ENCODE peak calls at places on chromosomes 12 and 14, in six cellular contexts. S is tibial artery, P is HepG2, M is AG04450, D is left lung, O is HFFc6. B is an unnamed sample.

GRCh38 chr12:101521136-101521535 is 46.0 kb downstream of the SPIC start:
- DNase-seq in S (no peak), P (no peak), M (no peak), D (no peak), O (no peak), B (no peak)

GRCh38 chr12:89231686-89232085 is 120.6 kb downstream of the DUSP6 start:
- DNase-seq in S (no peak), P (no peak), M (no peak), D (no peak), O (no peak), B (no peak)

GRCh38 chr12:115599251-115599811 is 678.2 kb downstream of the MED13L start:
- DNase-seq in S (no peak), P (no peak), M (no peak), D (no peak), O (no peak), B (no peak)

GRCh38 chr12:56013482-56013881 is 7.4 kb upstream of the IKZF4 start:
- DNase-seq in S (no peak), P (no peak), M (no peak), D (no peak), O (no peak), B (no peak)

GRCh38 chr14:69673099-69673498 is 61.7 kb downstream of the SUSD6 start:
- DNase-seq in S (no peak), P (no peak), M (no peak), D (no peak), O (no peak), B (no peak)

GRCh38 chr12:57449375-57449774 is 5.7 kb upstream of the INHBE start:
- DNase-seq in S (no peak), P (no peak), M (no peak), D (no peak), O (no peak), B (no peak)

GRCh38 chr12:2395352-2395977 is 342.7 kb downstream of the CACNA1C start:
- DNase-seq in S (no peak), P (peak), M (no peak), D (peak), O (no peak), B (no peak)

GRCh38 chr12:113461666-113462065 is 10.0 kb downstream of the LHX5 start:
- DNase-seq in S (no peak), P (peak), M (no peak), D (no peak), O (peak), B (no peak)

GRCh38 chr12:28035483-28035882 is 63.0 kb upstream of the PTHLH start:
- DNase-seq in S (no peak), P (no peak), M (no peak), D (no peak), O (peak), B (no peak)

GRCh38 chr12:12290206-12290605 is 23.4 kb upstream of the LRP6 start:
- DNase-seq in S (no peak), P (no peak), M (no peak), D (no peak), O (no peak), B (no peak)

GRCh38 chr12:109766251-109766778 is 52.7 kb downstream of the FAM222A start:
- DNase-seq in S (peak), P (no peak), M (no peak), D (no peak), O (no peak), B (peak)

GRCh38 chr14:38143651-38144505 is 63.8 kb upstream of the SSTR1 start:
- DNase-seq in S (no peak), P (no peak), M (peak), D (no peak), O (peak), B (no peak)

GRCh38 chr12:110279561-110279960 is 1.5 kb upstream of the ATP2A2 start:
- DNase-seq in S (no peak), P (no peak), M (no peak), D (no peak), O (no peak), B (no peak)

GRCh38 chr12:74021937-74022336 is 515.7 kb upstream of the ATXN7L3B start:
- DNase-seq in S (no peak), P (peak), M (no peak), D (peak), O (no peak), B (no peak)

GRCh38 chr14:59333668-59334067 is 131.5 kb downstream of the GPR135 start:
- DNase-seq in S (no peak), P (peak), M (peak), D (no peak), O (peak), B (no peak)

GRCh38 chr12:9707356-9707755 is 25.5 kb downstream of the CLECL1 start:
- DNase-seq in S (no peak), P (no peak), M (no peak), D (no peak), O (no peak), B (no peak)

GRCh38 chr14:81344461-81345160 is 55.5 kb downstream of the STON2 start:
- DNase-seq in S (no peak), P (no peak), M (no peak), D (no peak), O (no peak), B (no peak)

GRCh38 chr14:64726585-64726890 is 22.3 kb downstream of the PLEKHG3 start:
- DNase-seq in S (no peak), P (no peak), M (no peak), D (no peak), O (peak), B (no peak)

GRCh38 chr12:113214938-113215400 is 6.3 kb upstream of the TPCN1 start:
- DNase-seq in S (peak), P (peak), M (peak), D (peak), O (peak), B (no peak)

GRCh38 chr12:51269174-51270066 is 795 bp downstream of the SMAGP start:
- DNase-seq in S (no peak), P (peak), M (no peak), D (peak), O (no peak), B (no peak)

GRCh38 chr14:78782551-78782950 is 612.4 kb downstream of the NRXN3 start:
- DNase-seq in S (no peak), P (no peak), M (no peak), D (no peak), O (no peak), B (no peak)

GRCh38 chr12:26614217-26614616 is 218.8 kb downstream of the ITPR2 start:
- DNase-seq in S (no peak), P (no peak), M (no peak), D (no peak), O (no peak), B (no peak)

GRCh38 chr12:65720739-65721138 is 103.5 kb upstream of the HMGA2 start:
- DNase-seq in S (no peak), P (no peak), M (no peak), D (no peak), O (no peak), B (no peak)

GRCh38 chr14:77950371-77950770 is 150.5 kb downstream of the ADCK1 start:
- DNase-seq in S (no peak), P (no peak), M (no peak), D (no peak), O (no peak), B (no peak)

GRCh38 chr12:28089363-28089762 is 100.9 kb upstream of the CCDC91 start:
- DNase-seq in S (no peak), P (no peak), M (no peak), D (no peak), O (peak), B (no peak)

GRCh38 chr14:71169861-71170260 is 262.6 kb downstream of the PCNX1 start:
- DNase-seq in S (no peak), P (no peak), M (no peak), D (no peak), O (no peak), B (no peak)

GRCh38 chr12:11795910-11796459 is 146.5 kb downstream of the ETV6 start:
- DNase-seq in S (no peak), P (peak), M (peak), D (no peak), O (peak), B (no peak)

GRCh38 chr14:103541494-103541943 is 12.5 kb downstream of the TRMT61A start:
- DNase-seq in S (no peak), P (no peak), M (no peak), D (no peak), O (no peak), B (no peak)

DNA sequence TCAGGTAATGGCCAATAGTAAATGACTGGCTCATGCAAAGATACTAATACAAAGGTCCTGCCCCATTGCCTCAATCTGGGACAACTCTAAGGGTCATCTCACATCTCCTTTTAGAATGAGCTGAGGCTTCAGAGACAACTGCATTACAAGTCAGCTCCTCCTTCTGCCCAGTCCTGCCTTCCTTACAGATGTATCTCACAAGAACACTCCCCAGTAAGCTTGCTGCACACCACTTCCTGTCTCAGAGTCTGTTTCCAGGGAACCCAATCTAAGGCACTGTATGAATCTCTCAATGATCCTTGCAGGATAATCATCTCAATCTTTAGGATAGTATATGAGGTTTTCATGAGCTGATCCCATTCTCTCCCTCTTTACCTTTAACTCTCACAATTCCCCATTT is 57.8 kb upstream of the ZDHHC17 start:
- DNase-seq in S (no peak), P (no peak), M (no peak), D (no peak), O (peak), B (no peak)
- TF ChIP-seq CTCF in S (no peak), P (no peak), M (no peak), D (no peak), O (no peak), B (no peak)

GRCh38 chr14:22556021-22556989 is 32.7 kb downstream of the DAD1 start:
- DNase-seq in S (no peak), P (no peak), M (peak), D (peak), O (peak), B (peak)
- TF ChIP-seq CTCF in S (no peak), P (no peak), M (no peak), D (no peak), O (no peak), B (no peak)

GRCh38 chr14:61065671-61066070 is 84.6 kb downstream of the SLC38A6 start:
- DNase-seq in S (no peak), P (no peak), M (no peak), D (no peak), O (no peak), B (no peak)

GRCh38 chr14:61064866-61065265 is 83.8 kb downstream of the SLC38A6 start:
- DNase-seq in S (no peak), P (no peak), M (no peak), D (no peak), O (no peak), B (no peak)

GRCh38 chr14:61063461-61063860 is 82.4 kb downstream of the SLC38A6 start:
- DNase-seq in S (no peak), P (no peak), M (no peak), D (no peak), O (no peak), B (no peak)

GRCh38 chr14:61064210-61064609 is 83.2 kb downstream of the SLC38A6 start:
- DNase-seq in S (no peak), P (no peak), M (no peak), D (no peak), O (no peak), B (no peak)
- TF ChIP-seq CTCF in S (no peak), P (no peak), M (no peak), D (no peak), O (peak), B (no peak)

DNA sequence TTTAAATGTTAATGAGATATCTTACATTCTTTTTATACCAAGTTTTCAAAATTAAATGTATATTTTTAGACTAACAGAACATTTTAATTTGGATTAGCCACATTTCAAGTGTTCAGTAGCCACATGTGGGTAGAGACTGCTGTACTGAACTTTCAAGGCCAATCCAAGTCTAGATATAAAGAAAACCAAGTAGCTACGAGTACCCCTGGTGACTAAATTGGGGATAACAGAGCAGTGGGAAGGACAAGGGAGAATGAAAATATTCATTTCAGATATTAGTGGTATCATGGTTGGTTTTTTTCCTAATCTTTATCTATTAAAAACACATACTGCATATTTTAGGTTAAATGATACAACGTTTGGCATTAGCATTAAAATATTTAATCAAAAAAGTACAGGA is 69.4 kb upstream of the RHOJ start:
- DNase-seq in S (no peak), P (no peak), M (no peak), D (no peak), O (no peak), B (no peak)
- TF ChIP-seq CTCF in S (no peak), P (peak), M (peak), D (no peak), O (no peak), B (no peak)

B was measured in natural killer cell.